ENCODE peak calls at places on chromosomes 5 and 9, in four cellular contexts. U is K562, J is GM12878, K is HepG2. R is an unnamed sample.

GRCh38 chr9:135699440-135699839 is at the start of gene SOHLH1:
- DNase-seq in J (no peak), U (peak; percentile 54), K (no peak), R (no peak)

GRCh38 chr5:68534131-68534940 is 318.8 kb downstream of the PIK3R1 start:
- DNase-seq in K (peak; percentile 2), U (no peak), J (no peak), R (no peak)

GRCh38 chr5:135141303-135142268 is 107.6 kb upstream of the PITX1 start:
- DNase-seq in U (no peak), K (peak; percentile 74), J (no peak), R (no peak)

GRCh38 chr9:93871286-93871685 is 83.9 kb downstream of the BARX1 start:
- DNase-seq in U (no peak), J (no peak), K (no peak), R (no peak)

GRCh38 chr5:106269252-106269843 is 1401.4 kb downstream of the EFNA5 start:
- DNase-seq in J (no peak), K (peak; percentile 1), U (no peak), R (no peak)

GRCh38 chr9:14348241-14349140 is 34.5 kb upstream of the NFIB start:
- DNase-seq in U (no peak), J (no peak), K (no peak), R (no peak)

GRCh38 chr9:70478963-70479641 is 64.6 kb upstream of the KLF9 start:
- DNase-seq in U (no peak), J (no peak), K (no peak), R (no peak)

GRCh38 chr5:136004436-136004835 is 24.4 kb upstream of the TGFBI start:
- DNase-seq in K (no peak), J (no peak), U (no peak), R (no peak)

GRCh38 chr5:135869935-135870334 is 25.7 kb downstream of the IL9 start:
- DNase-seq in J (no peak), U (no peak), K (peak; percentile 50), R (no peak)

GRCh38 chr5:158955636-158956035 is 144.1 kb downstream of the EBF1 start:
- DNase-seq in U (no peak), K (no peak), J (no peak), R (no peak)

GRCh38 chr5:149128023-149128875 is 13.0 kb upstream of the ABLIM3 start:
- DNase-seq in U (peak; percentile 63), J (no peak), K (no peak), R (peak; percentile 76)

GRCh38 chr5:32302822-32303754 is 9.7 kb downstream of the MTMR12 start:
- DNase-seq in K (no peak), U (no peak), J (no peak), R (no peak)

GRCh38 chr9:126558051-126558665 is 55.6 kb upstream of the LMX1B start:
- DNase-seq in K (peak; percentile 44), U (peak; percentile 74), J (peak; percentile 27), R (peak; percentile 65)

GRCh38 chr5:119302916-119303897 is 52.6 kb upstream of the TNFAIP8 start:
- DNase-seq in K (peak; percentile 97), U (no peak), J (no peak), R (no peak)

GRCh38 chr9:113631093-113631765 is 167.7 kb downstream of the RGS3 start:
- DNase-seq in U (no peak), K (no peak), J (no peak), R (no peak)

GRCh38 chr9:92609142-92609500 is 60.8 kb downstream of the IPPK start:
- DNase-seq in K (no peak), U (no peak), J (no peak), R (no peak)

GRCh38 chr5:34522599-34523381 is 133.3 kb upstream of the RAI14 start:
- DNase-seq in J (no peak), U (peak; percentile 77), K (peak; percentile 65), R (peak; percentile 76)

GRCh38 chr9:129237195-129237611 is 59.1 kb upstream of the IER5L start:
- DNase-seq in J (no peak), K (no peak), U (peak; percentile 68), R (no peak)

GRCh38 chr5:93810780-93811179 is 69.4 kb upstream of the POU5F2 start:
- DNase-seq in U (no peak), J (no peak), K (no peak), R (no peak)

DNA sequence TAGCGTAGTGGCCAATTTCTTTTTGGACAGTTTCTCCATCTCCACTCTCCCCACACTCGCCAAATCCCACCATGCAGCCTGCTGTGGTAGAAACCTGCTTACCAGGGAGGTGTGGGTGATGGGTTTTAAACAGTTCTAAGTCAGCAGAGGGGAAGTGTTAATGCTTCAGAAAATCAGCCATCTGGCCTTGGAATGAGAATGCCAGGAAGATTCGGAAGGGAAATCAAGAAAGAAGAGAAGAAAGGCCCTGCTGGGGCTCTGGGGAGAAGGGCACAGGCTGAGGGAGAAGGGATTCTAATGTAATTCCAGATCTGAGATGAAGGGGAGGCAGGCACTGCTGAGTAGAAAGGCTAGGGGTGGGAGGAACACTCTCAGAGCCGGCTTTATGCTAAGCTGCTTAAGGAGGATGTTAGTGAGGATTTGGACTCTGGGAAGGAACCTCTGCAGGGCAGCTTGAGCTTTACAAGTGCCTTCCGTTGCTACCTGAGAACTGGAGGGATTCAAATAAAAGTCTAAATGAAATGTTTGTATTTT is 434.8 kb upstream of the DMAC1 start:
- DNase-seq in K (no peak), U (no peak), J (no peak), R (no peak)
- TF ChIP-seq BHLHE40 in K (no peak), U (no peak), J (no peak), R (no peak)

GRCh38 chr9:77647659-77648457 is at the start of gene GNA14:
- DNase-seq in K (no peak), J (no peak), U (no peak), R (no peak)
- TF ChIP-seq TARDBP in K (no peak), J (no peak), U (no peak), R (no peak)

GRCh38 chr5:60945760-60946253 is 802 bp downstream of the NDUFAF2 start:
- DNase-seq in U (peak; percentile 17), J (peak; percentile 11), K (peak; percentile 15), R (peak; percentile 19)
- TF ChIP-seq FOXK2 in U (no peak), J (no peak), K (no peak), R (no peak)

GRCh38 chr5:53091304-53091703 is 18.3 kb downstream of the MOCS2 start:
- DNase-seq in U (no peak), K (no peak), J (no peak), R (no peak)
- TF ChIP-seq BHLHE40 in U (no peak), K (no peak), J (no peak), R (no peak)

GRCh38 chr5:5678909-5679308 is 256.4 kb downstream of the ICE1 start:
- DNase-seq in J (no peak), U (no peak), K (no peak), R (no peak)
- TF ChIP-seq TARDBP in J (no peak), U (no peak), K (no peak), R (no peak)

DNA sequence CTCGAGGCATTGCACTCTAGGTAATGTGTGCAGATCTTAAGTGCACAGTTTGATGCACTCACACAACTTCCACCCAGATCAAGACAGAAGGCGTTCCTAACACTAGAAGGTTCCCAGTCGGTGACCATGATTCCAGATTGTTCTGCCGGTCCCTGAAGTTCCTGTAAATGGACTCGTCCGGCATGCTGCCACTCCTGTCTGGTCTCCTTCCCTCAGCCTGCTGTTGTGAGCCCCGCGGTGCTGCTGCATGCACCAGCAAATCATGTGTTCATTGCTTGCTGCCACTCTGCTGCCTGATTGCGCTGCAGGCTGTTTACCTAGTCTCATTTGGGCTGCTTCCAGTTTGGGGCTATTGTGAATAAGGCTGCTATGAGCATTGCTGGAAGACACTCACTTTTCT is 11.5 kb downstream of the STKLD1 start:
- DNase-seq in J (no peak), K (peak; percentile 17), U (no peak), R (no peak)
- TF ChIP-seq FOXK2 in J (no peak), K (no peak), U (no peak), R (no peak)

GRCh38 chr5:74567351-74567870 is 73.1 kb downstream of the ENC1 start:
- DNase-seq in K (no peak), U (no peak), J (no peak), R (no peak)

GRCh38 chr5:74560245-74560644 is 80.3 kb downstream of the ENC1 start:
- DNase-seq in K (no peak), U (no peak), J (peak; percentile 13), R (no peak)

GRCh38 chr5:74556631-74557595 is 83.6 kb downstream of the ENC1 start:
- DNase-seq in J (no peak), K (no peak), U (no peak), R (no peak)

DNA sequence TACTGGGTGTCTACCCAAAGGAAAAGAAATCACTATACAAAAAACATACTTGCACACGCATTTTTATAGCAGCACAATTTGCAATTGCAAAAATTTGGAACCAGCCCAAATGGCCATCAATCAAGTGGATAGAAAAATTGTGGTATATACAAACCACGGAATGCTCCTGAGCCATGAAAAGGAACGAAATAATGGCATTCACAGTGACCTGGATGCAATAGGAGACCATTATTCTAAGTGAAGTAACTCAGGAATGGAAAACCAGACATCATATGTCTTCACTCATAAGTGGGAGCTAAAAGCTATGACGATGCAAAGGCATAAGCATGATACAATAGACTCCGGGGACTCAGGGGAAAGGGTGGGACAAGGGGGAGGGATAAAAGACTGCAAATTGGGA is 78.4 kb downstream of the ENC1 start:
- DNase-seq in J (no peak), K (no peak), U (no peak), R (no peak)
- TF ChIP-seq BHLHE40 in J (no peak), K (no peak), U (no peak), R (no peak)

GRCh38 chr9:77851862-77852602 is 179.6 kb downstream of the GNAQ start:
- DNase-seq in U (no peak), K (peak; percentile 39), J (no peak), R (no peak)
- TF ChIP-seq TARDBP in U (no peak), K (no peak), J (no peak), R (no peak)

R was measured in HEK293T.